ENCODE peak calls at places on chromosomes 16 and 17, in four cellular contexts. K, Z, P and I are unnamed samples.

GRCh38 chr16:22355487-22355908 is 18.9 kb downstream of the CDR2 start:
- DNase-seq in K (no peak), Z (no peak), P (peak), I (no peak)

GRCh38 chr17:33438136-33438535 is 145.0 kb upstream of the ASIC2 start:
- DNase-seq in K (no peak), Z (no peak), P (no peak), I (no peak)

GRCh38 chr17:57900991-57901743 is 51.3 kb upstream of the MRPS23 start:
- DNase-seq in K (no peak), Z (peak), P (no peak), I (no peak)

GRCh38 chr16:19748389-19749110 is 30.5 kb downstream of the IQCK start:
- DNase-seq in K (no peak), Z (peak), P (no peak), I (no peak)

GRCh38 chr17:44961921-44962350 is 6.2 kb downstream of the C1QL1 start:
- DNase-seq in K (peak), Z (peak), P (no peak), I (no peak)

GRCh38 chr17:57858838-57859237 is 9.0 kb upstream of the MRPS23 start:
- DNase-seq in K (no peak), Z (no peak), P (no peak), I (no peak)

GRCh38 chr16:51134876-51135275 is 16.2 kb downstream of the SALL1 start:
- DNase-seq in K (peak), Z (no peak), P (no peak), I (no peak)

GRCh38 chr17:62725791-62726249 is 82.3 kb downstream of the MARCHF10 start:
- DNase-seq in K (no peak), Z (peak), P (no peak), I (no peak)

GRCh38 chr17:46795379-46795952 is 23.0 kb downstream of the WNT3 start:
- DNase-seq in K (no peak), Z (peak), P (no peak), I (no peak)

GRCh38 chr16:85902366-85903155 is 3.6 kb downstream of the IRF8 start:
- DNase-seq in K (no peak), Z (no peak), P (peak), I (peak)

GRCh38 chr16:11535494-11535893 is 51.2 kb downstream of the LITAF start:
- DNase-seq in K (no peak), Z (peak), P (no peak), I (no peak)

GRCh38 chr17:82865274-82865673 is 25.5 kb upstream of the ZNF750 start:
- DNase-seq in K (no peak), Z (no peak), P (no peak), I (no peak)

GRCh38 chr17:3594976-3595375 is 14.2 kb downstream of the TRPV1 start:
- DNase-seq in K (no peak), Z (no peak), P (no peak), I (no peak)

GRCh38 chr17:78010759-78011158 is 52.3 kb downstream of the TNRC6C start:
- DNase-seq in K (no peak), Z (no peak), P (no peak), I (no peak)

GRCh38 chr17:50028207-50029120 is 27.4 kb upstream of the ITGA3 start:
- DNase-seq in K (peak), Z (peak), P (no peak), I (no peak)

GRCh38 chr17:81932333-81932983 is 4.6 kb downstream of the PYCR1 start:
- DNase-seq in K (no peak), Z (no peak), P (no peak), I (peak)

GRCh38 chr16:813204-813915 is 12.8 kb upstream of the GNG13 start:
- DNase-seq in K (peak), Z (peak), P (no peak), I (peak)
- TF ChIP-seq EZH2phosphoT487 in K (no peak), Z (no peak), P (no peak), I (no peak)

DNA sequence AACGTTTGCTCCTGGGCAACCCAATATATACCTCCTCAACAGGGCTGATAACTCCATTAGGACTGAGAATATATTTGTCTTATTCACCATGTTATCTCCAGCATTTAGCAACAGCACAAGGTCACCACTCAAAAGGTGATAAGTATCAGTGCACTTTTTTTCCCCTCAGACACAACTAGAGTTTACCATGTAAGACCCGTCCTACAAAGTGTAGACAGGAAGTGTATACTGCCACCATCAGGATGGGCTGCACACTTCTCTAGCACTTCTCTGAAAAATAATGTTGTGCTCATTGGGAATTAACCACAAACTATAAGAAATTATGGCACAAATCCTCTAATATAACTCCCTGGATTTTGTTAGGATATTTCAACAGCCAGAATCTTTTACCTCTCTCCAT is 5.7 kb upstream of the VAT1L start:
- DNase-seq in K (peak), Z (no peak), P (no peak), I (peak)
- TF ChIP-seq CTCF in K (peak), Z (no peak), P (peak), I (peak)

DNA sequence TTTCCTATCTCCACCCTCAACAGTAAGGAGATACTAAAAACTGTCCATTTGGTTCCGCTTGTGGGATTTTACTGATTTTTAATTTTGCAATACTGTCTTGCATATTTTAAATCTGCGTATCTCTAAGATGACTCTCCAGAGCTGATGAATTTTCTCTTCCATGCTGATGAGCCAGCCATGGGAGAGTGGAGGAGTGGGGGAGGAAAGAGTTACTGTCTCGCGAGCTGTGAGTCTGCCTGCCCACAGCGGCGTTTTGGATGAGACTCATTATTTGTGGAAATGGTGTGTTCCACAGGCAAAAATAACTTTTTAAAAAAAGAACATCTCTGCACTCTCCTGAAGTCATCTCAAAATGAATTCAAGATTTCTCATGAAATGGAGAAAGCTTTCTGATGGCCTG is 34.6 kb upstream of the MYOCD start:
- DNase-seq in K (no peak), Z (no peak), P (no peak), I (no peak)
- H3K27ac ChIP-seq in K (no peak), Z (no peak), P (no peak), I (no peak)

DNA sequence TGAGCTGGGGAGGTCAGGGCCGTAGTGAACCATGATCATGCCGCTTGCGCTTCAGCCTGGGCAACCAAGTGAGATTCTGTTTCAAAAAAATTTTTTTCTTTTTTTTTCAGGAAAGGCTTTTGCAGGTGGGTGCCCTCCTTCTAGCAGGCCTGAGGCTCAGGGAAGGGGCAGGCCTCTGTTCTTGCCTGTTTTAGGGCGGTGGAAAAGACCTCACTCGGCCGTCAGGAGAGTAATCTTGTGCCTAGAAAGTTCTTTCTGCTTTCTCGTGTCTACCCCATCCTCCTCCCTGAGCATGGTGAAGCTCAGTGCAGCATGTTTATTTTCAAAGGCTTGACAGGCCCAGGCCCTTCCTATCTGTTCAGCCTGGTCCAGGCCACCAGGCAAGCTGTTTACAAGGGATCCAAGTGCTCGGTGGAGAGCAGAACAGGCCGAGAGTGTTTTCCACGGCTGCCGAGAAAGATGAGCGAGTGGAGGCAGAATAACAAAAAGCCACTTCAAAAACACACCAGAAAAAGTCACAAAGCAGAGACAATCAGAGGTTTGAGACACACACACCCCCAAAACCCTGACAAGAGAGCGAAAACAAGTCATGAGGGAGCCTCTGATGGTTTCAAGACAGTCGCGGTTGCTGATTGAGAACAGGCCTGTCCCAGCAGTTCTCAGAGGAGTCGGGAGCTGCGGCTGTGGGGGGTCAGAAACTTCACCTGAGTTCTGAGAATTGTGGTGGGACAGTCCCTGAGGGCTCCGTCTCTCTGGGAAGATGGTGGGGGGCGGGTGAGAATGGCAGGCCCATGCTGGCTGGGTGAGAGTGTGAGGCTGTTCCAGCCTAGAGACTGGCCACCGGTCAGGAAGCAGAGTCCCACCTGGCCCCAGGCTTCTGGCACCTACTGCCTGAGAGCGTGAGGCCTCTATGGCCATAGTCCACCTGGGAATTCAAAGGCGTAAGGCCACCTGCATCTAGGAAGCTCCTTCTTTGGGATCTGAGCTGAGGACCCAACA is 37.5 kb upstream of the CCR7 start:
- DNase-seq in K (no peak), Z (no peak), P (no peak), I (no peak)
- TF ChIP-seq EZH2phosphoT487 in K (no peak), Z (no peak), P (no peak), I (no peak)

GRCh38 chr17:68452724-68453290 is 4.5 kb downstream of the WIPI1 start:
- DNase-seq in K (no peak), Z (no peak), P (no peak), I (no peak)

GRCh38 chr17:68453991-68454665 is 3.2 kb downstream of the WIPI1 start:
- DNase-seq in K (no peak), Z (no peak), P (no peak), I (no peak)

GRCh38 chr17:68450391-68450790 is 6.9 kb downstream of the WIPI1 start:
- DNase-seq in K (no peak), Z (no peak), P (no peak), I (no peak)

GRCh38 chr17:68450801-68451200 is 6.5 kb downstream of the WIPI1 start:
- DNase-seq in K (no peak), Z (no peak), P (no peak), I (no peak)

GRCh38 chr17:68451650-68452354 is 5.5 kb downstream of the WIPI1 start:
- DNase-seq in K (no peak), Z (no peak), P (no peak), I (no peak)
- TF ChIP-seq CTCF in K (no peak), Z (no peak), P (no peak), I (no peak)

GRCh38 chr17:7592422-7593021 is 2.6 kb upstream of the SOX15 start:
- DNase-seq in K (no peak), Z (no peak), P (no peak), I (no peak)

GRCh38 chr17:7590743-7591142 is 849 bp upstream of the SOX15 start:
- DNase-seq in K (peak), Z (peak), P (no peak), I (no peak)

GRCh38 chr17:7589891-7590611 is at the start of gene SOX15:
- DNase-seq in K (peak), Z (peak), P (no peak), I (no peak)

GRCh38 chr17:7593296-7593695 is 3.4 kb upstream of the SOX15 start:
- DNase-seq in K (no peak), Z (no peak), P (no peak), I (no peak)

DNA sequence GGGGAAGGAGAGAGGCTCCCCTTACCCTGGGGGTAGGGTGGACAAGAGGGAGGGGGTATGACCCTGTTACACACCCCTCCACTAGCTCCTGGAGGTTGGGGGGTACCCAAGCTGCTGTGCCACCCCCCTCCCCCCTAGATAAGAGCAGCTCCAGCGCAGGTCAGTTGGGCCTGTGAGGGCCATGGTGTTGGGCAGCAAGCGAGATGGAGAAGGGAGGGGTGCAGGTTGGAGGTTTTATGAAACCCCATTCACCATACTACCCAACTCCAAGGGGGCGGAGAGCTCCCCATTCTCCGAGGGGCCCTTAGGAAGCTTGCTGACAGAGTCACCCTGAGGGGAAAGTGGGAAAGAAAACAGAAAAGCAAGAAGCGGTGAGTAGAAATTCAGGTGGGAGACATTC is 1.7 kb upstream of the SOX15 start:
- DNase-seq in K (no peak), Z (no peak), P (no peak), I (no peak)
- H3K27ac ChIP-seq in K (peak), Z (no peak), P (no peak), I (no peak)

DNA sequence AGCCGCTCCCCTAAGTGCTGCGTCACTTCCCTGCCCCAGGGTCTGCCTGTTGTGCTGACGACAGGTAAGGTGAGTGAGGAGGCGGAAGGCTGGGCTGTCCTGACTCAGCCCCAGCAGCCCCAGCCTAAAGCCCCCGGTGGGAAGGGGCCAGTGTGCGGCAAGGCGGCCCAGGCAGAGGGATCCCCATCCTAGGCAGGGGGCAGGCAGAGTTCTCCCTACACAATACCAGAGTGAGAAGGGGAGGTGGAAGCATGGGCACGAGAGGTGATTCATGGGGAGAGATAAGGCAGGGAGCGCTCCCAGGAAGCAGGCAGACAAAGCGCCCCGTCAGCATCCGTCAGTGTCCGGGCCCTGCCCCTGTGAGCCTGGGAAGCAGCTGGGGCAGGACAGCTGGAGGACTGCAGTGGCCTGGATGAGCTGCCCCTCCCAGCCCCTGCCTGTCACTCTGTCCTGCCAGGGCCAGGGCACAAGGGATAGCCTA is 4.0 kb downstream of the FAM83G start:
- DNase-seq in K (no peak), Z (peak), P (no peak), I (no peak)
- TF ChIP-seq EZH2phosphoT487 in K (no peak), Z (no peak), P (no peak), I (no peak)

DNA sequence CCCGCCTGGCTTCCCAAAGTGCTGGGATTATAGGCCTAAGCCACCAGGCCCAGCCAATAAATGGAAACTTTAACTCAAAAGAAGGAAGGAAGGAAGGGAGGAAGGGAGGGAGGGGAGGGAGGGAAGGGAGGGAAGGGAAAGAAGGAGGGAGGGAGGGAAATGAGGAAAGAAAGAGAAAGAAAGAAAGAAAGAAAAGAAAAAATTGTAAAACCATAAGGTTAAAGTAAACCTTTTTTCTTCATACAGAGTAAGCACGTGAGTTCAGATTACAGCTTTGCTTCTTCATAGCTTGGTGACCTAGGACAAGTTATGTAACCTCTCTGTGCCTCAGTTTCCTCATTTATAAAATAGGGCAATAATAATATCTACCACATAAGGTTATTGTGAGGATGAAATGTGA is 26.0 kb downstream of the LRRC37B start:
- DNase-seq in K (no peak), Z (no peak), P (no peak), I (no peak)
- TF ChIP-seq CTCF in K (no peak), Z (no peak), P (no peak), I (no peak)